ENCODE peak calls at places on chromosomes 5 and 9, in seven cellular contexts. X is HepG2, W is transverse colon, L is suprapubic skin, C is sigmoid colon, Z is stomach, J is A549. I is an unnamed sample.
A peak's percentile ranks its signal among the peaks of the same experiment; 100 is the strongest.

GRCh38 chr9:65459756-65460320 is 174.8 kb upstream of the FOXD4L5 start:
- DNase-seq in C (no peak), L (no peak), X (no peak), W (no peak), Z (no peak), J (no peak), I (no peak)

GRCh38 chr9:127397722-127398647 is 1.0 kb downstream of the SLC2A8 start:
- DNase-seq in L (no peak), Z (peak; percentile 40), J (peak; percentile 63), X (peak; percentile 36), W (peak; percentile 57), C (peak; percentile 77), I (peak; percentile 27)

GRCh38 chr5:82922086-82922734 is 155.0 kb downstream of the TMEM167A start:
- DNase-seq in L (no peak), Z (no peak), J (no peak), C (no peak), X (no peak), W (no peak), I (no peak)

GRCh38 chr5:7207979-7208378 is 188.0 kb upstream of the ADCY2 start:
- DNase-seq in C (no peak), W (no peak), X (no peak), J (no peak), L (no peak), Z (no peak), I (no peak)

GRCh38 chr5:137700282-137700680 is 35.6 kb downstream of the KLHL3 start:
- DNase-seq in L (no peak), W (no peak), X (no peak), C (no peak), J (no peak), Z (no peak), I (no peak)

GRCh38 chr5:923473-923873 is 30.8 kb downstream of the TRIP13 start:
- DNase-seq in L (peak; percentile 74), X (peak; percentile 66), Z (peak; percentile 84), J (peak; percentile 89), C (peak; percentile 89), W (peak; percentile 79), I (peak; percentile 55)

GRCh38 chr5:78889759-78890158 is 95.4 kb downstream of the ARSB start:
- DNase-seq in Z (no peak), X (no peak), W (no peak), J (no peak), L (no peak), C (no peak), I (no peak)

GRCh38 chr5:139473565-139473964 is 2.8 kb downstream of the SMIM33 start:
- DNase-seq in Z (no peak), C (no peak), W (no peak), J (no peak), X (no peak), L (no peak), I (no peak)

GRCh38 chr9:13013976-13014375 is 239.2 kb downstream of the LURAP1L start:
- DNase-seq in Z (no peak), J (no peak), W (no peak), X (no peak), C (no peak), L (no peak), I (no peak)

GRCh38 chr9:93185261-93186150 is 1.6 kb downstream of the WNK2 start:
- DNase-seq in Z (no peak), X (no peak), L (peak; percentile 68), J (no peak), C (no peak), W (peak; percentile 40), I (no peak)

GRCh38 chr9:127158995-127159801 is 36.8 kb upstream of the ANGPTL2 start:
- DNase-seq in C (peak; percentile 92), Z (peak; percentile 26), W (peak; percentile 36), X (peak; percentile 76), J (peak; percentile 19), L (peak; percentile 77), I (peak; percentile 73)

GRCh38 chr5:137142371-137143243 is 356.5 kb downstream of the SPOCK1 start:
- DNase-seq in W (peak; percentile 11), L (peak; percentile 72), X (no peak), J (no peak), C (no peak), Z (no peak), I (peak; percentile 31)

GRCh38 chr9:5876026-5876425 is 14.7 kb upstream of the MLANA start:
- DNase-seq in Z (no peak), X (no peak), W (no peak), J (no peak), C (no peak), L (no peak), I (no peak)

GRCh38 chr9:129945314-129945713 is 97.7 kb downstream of the FNBP1 start:
- DNase-seq in X (no peak), Z (no peak), J (no peak), L (no peak), C (no peak), W (no peak), I (no peak)

GRCh38 chr5:130222638-130223037 is 318.4 kb downstream of the CHSY3 start:
- DNase-seq in C (no peak), J (no peak), Z (no peak), L (no peak), X (no peak), W (no peak), I (no peak)

GRCh38 chr5:78518365-78519197 is 130.0 kb downstream of the LHFPL2 start:
- DNase-seq in L (no peak), X (peak; percentile 97), C (peak; percentile 86), W (peak; percentile 71), J (peak; percentile 86), Z (peak; percentile 46), I (no peak)

GRCh38 chr9:94782367-94783120 is 56.0 kb downstream of the AOPEP start:
- DNase-seq in L (no peak), J (no peak), Z (no peak), C (no peak), X (no peak), W (no peak), I (no peak)

GRCh38 chr9:94780516-94780950 is 54.0 kb downstream of the AOPEP start:
- DNase-seq in X (no peak), W (no peak), L (no peak), Z (no peak), C (no peak), J (no peak), I (no peak)

GRCh38 chr9:94785211-94786169 is 59.0 kb downstream of the AOPEP start:
- DNase-seq in Z (no peak), W (no peak), C (no peak), L (no peak), J (no peak), X (peak; percentile 80), I (no peak)

GRCh38 chr9:94783928-94784327 is 57.4 kb downstream of the AOPEP start:
- DNase-seq in C (no peak), W (no peak), X (no peak), L (no peak), J (no peak), Z (no peak), I (no peak)

DNA sequence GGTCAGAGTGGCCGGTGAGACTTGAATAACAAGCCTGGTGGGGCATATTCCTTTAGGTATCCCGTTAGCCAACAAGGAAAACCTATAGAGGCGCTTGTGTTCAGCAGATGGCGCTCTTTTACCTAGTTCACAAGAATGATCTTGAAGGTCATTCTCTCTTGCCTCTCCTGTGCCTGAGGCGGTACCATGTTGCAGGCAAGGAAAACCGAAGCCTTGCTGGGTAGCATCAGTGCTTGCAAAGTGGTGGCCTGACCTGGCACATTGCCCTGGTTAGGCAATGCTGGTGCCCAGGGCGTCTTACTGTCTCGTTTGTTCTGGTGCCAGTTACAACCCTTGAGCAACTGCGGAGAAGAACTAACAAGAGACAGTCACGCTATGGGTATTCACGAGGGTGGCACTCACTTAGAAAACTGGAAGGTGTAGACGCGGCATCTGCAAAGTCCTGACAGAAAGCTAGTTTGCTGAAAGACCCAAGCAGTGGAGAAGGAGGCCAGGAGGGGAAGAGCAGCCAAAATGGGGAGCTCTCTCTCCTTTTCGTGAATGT is 56.7 kb downstream of the AOPEP start:
- DNase-seq in J (peak; percentile 80), C (peak; percentile 96), X (peak; percentile 75), W (peak; percentile 76), Z (peak; percentile 80), L (peak; percentile 91), I (peak; percentile 50)
- TF ChIP-seq EP300 in J (peak; percentile 100), C (peak; percentile 4), X (no peak), W (no peak), Z (peak; percentile 12), L (no peak), I (peak; percentile 70)

GRCh38 chr5:32314658-32315057 is 1.9 kb upstream of the MTMR12 start:
- DNase-seq in Z (peak; percentile 60), J (no peak), C (no peak), X (peak; percentile 65), W (no peak), L (no peak), I (no peak)

GRCh38 chr5:32315221-32316014 is 2.7 kb upstream of the MTMR12 start:
- DNase-seq in Z (no peak), W (no peak), X (no peak), C (no peak), L (no peak), J (no peak), I (no peak)

GRCh38 chr5:32312194-32312681 is 501 bp downstream of the MTMR12 start:
- DNase-seq in Z (peak; percentile 77), X (no peak), C (peak; percentile 93), L (peak; percentile 86), W (peak; percentile 80), J (peak; percentile 47), I (peak; percentile 47)

GRCh38 chr5:32311404-32312193 is 1.1 kb downstream of the MTMR12 start:
- DNase-seq in Z (no peak), C (no peak), W (no peak), L (no peak), J (no peak), X (no peak), I (no peak)

DNA sequence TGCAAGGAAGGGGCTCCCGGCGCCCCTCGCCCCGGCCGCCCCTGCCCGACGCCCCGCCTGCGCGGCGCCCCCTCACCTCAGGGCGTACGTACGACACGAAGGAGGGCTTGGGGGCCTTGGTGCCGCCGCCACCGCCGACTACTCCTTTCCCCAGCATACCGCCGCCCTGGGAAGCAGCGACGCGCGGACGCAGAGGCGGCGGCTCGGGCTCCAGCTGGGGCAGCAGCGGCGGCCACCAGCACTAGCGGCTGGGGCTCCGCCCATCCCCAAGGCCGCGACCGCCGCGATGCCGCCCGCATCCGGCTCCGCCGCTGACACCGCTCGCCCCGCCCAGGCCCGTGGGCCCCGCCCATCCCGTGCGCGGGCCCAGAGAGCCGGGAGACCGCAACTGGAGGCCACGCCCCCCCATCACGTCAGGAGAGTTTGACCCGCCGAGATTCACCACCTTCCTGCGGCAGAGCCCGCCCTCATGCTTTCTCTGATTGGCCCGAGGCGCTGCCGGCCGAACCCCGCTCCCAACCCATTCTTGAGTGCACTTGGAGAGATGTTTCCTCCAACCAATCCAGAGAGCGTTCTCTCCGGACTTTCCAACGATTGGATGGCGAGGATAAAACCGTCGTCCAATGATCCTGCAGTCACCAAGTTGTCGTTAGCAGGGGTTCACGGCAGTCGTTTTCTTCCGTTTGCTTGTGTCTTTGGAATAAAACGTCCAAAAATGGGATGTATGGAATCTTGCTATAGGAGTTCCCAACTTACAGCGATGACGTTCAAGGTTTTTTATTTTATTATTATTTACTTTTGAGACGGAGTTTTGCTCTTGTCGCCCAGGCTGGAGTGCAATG is at the start of gene MTMR12:
- DNase-seq in C (peak; percentile 100), J (peak; percentile 99), X (peak; percentile 98), L (peak; percentile 100), Z (peak; percentile 100), W (peak; percentile 100), I (peak; percentile 99)
- TF ChIP-seq EP300 in C (no peak), J (no peak), X (no peak), L (no peak), Z (no peak), W (no peak), I (peak; percentile 92)

GRCh38 chr9:114587345-114588149 is at the start of gene ATP6V1G1:
- DNase-seq in J (peak; percentile 98), X (peak; percentile 97), W (peak; percentile 100), C (peak; percentile 100), Z (peak; percentile 100), L (peak; percentile 100), I (peak; percentile 99)
- TF ChIP-seq EP300 in J (no peak), X (peak; percentile 15), W (no peak), C (no peak), Z (no peak), L (no peak), I (peak; percentile 97)

GRCh38 chr5:43320846-43321245 is 7.6 kb upstream of the HMGCS1 start:
- DNase-seq in X (peak; percentile 31), L (no peak), Z (no peak), W (no peak), J (no peak), C (no peak), I (no peak)
- TF ChIP-seq EP300 in X (no peak), L (no peak), Z (no peak), W (no peak), J (no peak), C (no peak), I (no peak)

I was measured in tibial nerve.